ENCODE peak calls at places on chromosome X, in four cellular contexts. G is fibroblast of mammary gland; L is GM23248; M is activated CD4-positive, alpha-beta T cell treated with anti-CD3 and anti-CD28 coated beads for 36 hours. K is an unnamed sample.
A peak's percentile ranks its signal among the peaks of the same experiment; 100 is the strongest.

GRCh38 chrX:39437670-39438441 is 636.6 kb downstream of the MID1IP1 start:
- DNase-seq in G (no peak), L (no peak), M (no peak), K (no peak)

GRCh38 chrX:138711399-138712347 is at the start of gene FGF13:
- DNase-seq in G (peak; percentile 2), L (peak; percentile 44), M (peak; percentile 37), K (no peak)

GRCh38 chrX:22220941-22221340 is 51.8 kb upstream of the CBLL2 start:
- DNase-seq in G (peak; percentile 72), L (peak; percentile 75), M (no peak), K (no peak)

GRCh38 chrX:39162322-39162721 is 361.1 kb downstream of the MID1IP1 start:
- DNase-seq in G (no peak), L (no peak), M (peak; percentile 73), K (no peak)

GRCh38 chrX:130285069-130285620 is 16.4 kb upstream of the ZNF280C start:
- DNase-seq in G (no peak), L (peak; percentile 13), M (no peak), K (no peak)

GRCh38 chrX:57821703-57822375 is 88.4 kb downstream of the ZXDA start:
- DNase-seq in G (peak; percentile 65), L (peak; percentile 62), M (peak; percentile 31), K (no peak)

GRCh38 chrX:19593684-19594083 is 78.4 kb upstream of the MAP3K15 start:
- DNase-seq in G (peak; percentile 61), L (peak; percentile 74), M (peak; percentile 21), K (no peak)

GRCh38 chrX:57647020-57647419 is 33.0 kb downstream of the NLRP2B start:
- DNase-seq in G (no peak), L (no peak), M (no peak), K (no peak)

GRCh38 chrX:48894891-48895290 is 2.7 kb downstream of the TIMM17B start:
- DNase-seq in G (no peak), L (no peak), M (no peak), K (no peak)

GRCh38 chrX:47566841-47567240 is 5.8 kb downstream of the ARAF start:
- DNase-seq in G (no peak), L (no peak), M (no peak), K (no peak)

GRCh38 chrX:136692271-136692670 is 44.3 kb downstream of the CD40LG start:
- DNase-seq in G (peak; percentile 8), L (peak; percentile 23), M (no peak), K (no peak)

GRCh38 chrX:134642394-134642793 is 15.9 kb downstream of the PLAC1 start:
- DNase-seq in G (no peak), L (no peak), M (no peak), K (no peak)

GRCh38 chrX:134669378-134670098 is 11.3 kb upstream of the PLAC1 start:
- DNase-seq in G (peak; percentile 92), L (peak; percentile 93), M (no peak), K (no peak)

GRCh38 chrX:19889582-19890342 is 2.4 kb upstream of the SH3KBP1 start:
- DNase-seq in G (peak; percentile 66), L (peak; percentile 70), M (peak; percentile 77), K (peak; percentile 33)

GRCh38 chrX:131288738-131289511 is at the start of gene IGSF1:
- DNase-seq in G (peak; percentile 10), L (peak; percentile 13), M (peak; percentile 5), K (no peak)

GRCh38 chrX:25010784-25011588 is 4.8 kb downstream of the ARX start:
- DNase-seq in G (no peak), L (no peak), M (no peak), K (no peak)

GRCh38 chrX:115892056-115892708 is 278.4 kb upstream of the AGTR2 start:
- DNase-seq in G (peak; percentile 12), L (peak; percentile 13), M (no peak), K (no peak)

GRCh38 chrX:118761950-118762725 is 34.7 kb downstream of the IL13RA1 start:
- DNase-seq in G (peak; percentile 5), L (no peak), M (peak; percentile 6), K (no peak)

GRCh38 chrX:145727476-145727875 is 90.2 kb upstream of the SLITRK2 start:
- DNase-seq in G (peak; percentile 52), L (no peak), M (no peak), K (no peak)

GRCh38 chrX:9471571-9471985 is 6.7 kb downstream of the TBL1X start:
- DNase-seq in G (no peak), L (no peak), M (no peak), K (no peak)

GRCh38 chrX:49153467-49153866 is 9.1 kb upstream of the MAGIX start:
- DNase-seq in G (no peak), L (no peak), M (no peak), K (no peak)

GRCh38 chrX:34638116-34638515 is 19.0 kb downstream of the TMEM47 start:
- DNase-seq in G (peak; percentile 64), L (peak; percentile 44), M (no peak), K (no peak)

GRCh38 chrX:150573702-150574101 is 5.3 kb downstream of the MTM1 start:
- DNase-seq in G (no peak), L (no peak), M (peak; percentile 57), K (no peak)

GRCh38 chrX:108224727-108225455 is 133.3 kb downstream of the ATG4A start:
- DNase-seq in G (peak; percentile 41), L (peak; percentile 40), M (no peak), K (no peak)

GRCh38 chrX:53242310-53242709 is 17.3 kb upstream of the KDM5C start:
- DNase-seq in G (no peak), L (no peak), M (no peak), K (no peak)

GRCh38 chrX:103687073-103687695 is 685 bp upstream of the MORF4L2 start:
- DNase-seq in G (no peak), L (peak; percentile 89), M (peak; percentile 91), K (peak; percentile 73)

GRCh38 chrX:6228720-6229119 is at the start of gene NLGN4X:
- DNase-seq in G (no peak), L (no peak), M (no peak), K (no peak)

GRCh38 chrX:5236096-5236495 is 992.6 kb downstream of the NLGN4X start:
- DNase-seq in G (no peak), L (no peak), M (no peak), K (no peak)

GRCh38 chrX:49053223-49054072 is 5.4 kb upstream of the CCDC120 start:
- DNase-seq in G (peak; percentile 28), L (peak; percentile 63), M (peak; percentile 78), K (peak; percentile 30)

GRCh38 chrX:133985164-133986007 is at the start of gene GPC3:
- DNase-seq in G (peak; percentile 23), L (no peak), M (peak; percentile 58), K (peak; percentile 3)

GRCh38 chrX:97452283-97452682 is 568.6 kb downstream of the RPA4 start:
- DNase-seq in G (no peak), L (no peak), M (no peak), K (no peak)

GRCh38 chrX:39883664-39884063 is 214.1 kb downstream of the BCOR start:
- DNase-seq in G (no peak), L (no peak), M (peak; percentile 72), K (no peak)

GRCh38 chrX:124634363-124634762 is 288.0 kb downstream of the SH2D1A start:
- DNase-seq in G (no peak), L (no peak), M (no peak), K (no peak)

GRCh38 chrX:15989716-15990115 is 133.6 kb upstream of the GRPR start:
- DNase-seq in G (no peak), L (no peak), M (no peak), K (no peak)

GRCh38 chrX:87299563-87300160 is 217.9 kb upstream of the KLHL4 start:
- DNase-seq in G (peak; percentile 27), L (peak; percentile 12), M (no peak), K (no peak)